ENCODE peak calls at places on chromosome 7, in four cellular contexts. J is body of pancreas, X is sigmoid colon, V is IMR-90. C is an unnamed sample.

GRCh38 chr7:3097734-3098133 is 54.1 kb upstream of the CARD11 start:
- DNase-seq in J (no peak), X (no peak), V (no peak), C (no peak)

GRCh38 chr7:106126170-106126938 is 14.2 kb upstream of the SYPL1 start:
- DNase-seq in J (no peak), X (no peak), V (peak), C (no peak)

GRCh38 chr7:47816647-47817046 is 131.6 kb downstream of the PKD1L1 start:
- DNase-seq in J (no peak), X (no peak), V (peak), C (no peak)

GRCh38 chr7:43756368-43757072 is 2.0 kb upstream of the BLVRA start:
- DNase-seq in J (no peak), X (no peak), V (peak), C (no peak)

GRCh38 chr7:84492565-84493034 is 298.0 kb upstream of the SEMA3A start:
- DNase-seq in J (peak), X (no peak), V (no peak), C (no peak)

GRCh38 chr7:141649137-141649864 is 52.7 kb downstream of the DENND11 start:
- DNase-seq in J (no peak), X (no peak), V (no peak), C (no peak)

GRCh38 chr7:117157121-117157870 is 165.6 kb downstream of the WNT2 start:
- DNase-seq in J (peak), X (no peak), V (peak), C (no peak)

GRCh38 chr7:133054167-133054840 is 27.6 kb downstream of the CHCHD3 start:
- DNase-seq in J (no peak), X (no peak), V (peak), C (no peak)

GRCh38 chr7:101814996-101815825 is 2.2 kb upstream of the CUX1 start:
- DNase-seq in J (peak), X (peak), V (peak), C (peak)

GRCh38 chr7:2708041-2708440 is 20.0 kb downstream of the AMZ1 start:
- DNase-seq in J (no peak), X (no peak), V (no peak), C (no peak)

GRCh38 chr7:142428094-142428493 is 170.2 kb upstream of the PRSS58 start:
- DNase-seq in J (no peak), X (no peak), V (no peak), C (no peak)

GRCh38 chr7:45203459-45203858 is 45.9 kb downstream of the RAMP3 start:
- DNase-seq in J (no peak), X (no peak), V (no peak), C (no peak)

GRCh38 chr7:5773661-5774086 is 7.8 kb downstream of the RNF216 start:
- DNase-seq in J (no peak), X (peak), V (peak), C (no peak)

GRCh38 chr7:147941316-147941715 is 649.2 kb upstream of the C7orf33 start:
- DNase-seq in J (no peak), X (no peak), V (no peak), C (no peak)

GRCh38 chr7:104529567-104529966 is 201.2 kb downstream of the LHFPL3 start:
- DNase-seq in J (no peak), X (no peak), V (no peak), C (no peak)

GRCh38 chr7:64463636-64464375 is 99.1 kb downstream of the ZNF680 start:
- DNase-seq in J (peak), X (peak), V (peak), C (no peak)

GRCh38 chr7:1087952-1088920 is at the start of gene GPER1:
- DNase-seq in J (peak), X (peak), V (peak), C (no peak)
- H3K4me3 ChIP-seq in J (no peak), X (peak), V (peak), C (peak)

GRCh38 chr7:131627589-131628212 is 71.3 kb upstream of the PODXL start:
- DNase-seq in J (no peak), X (no peak), V (no peak), C (no peak)
- H3K27ac ChIP-seq in J (no peak), X (no peak), V (no peak), C (no peak)

GRCh38 chr7:158863611-158864506 is 7.5 kb downstream of the DYNC2I1 start:
- DNase-seq in J (peak), X (peak), V (peak), C (peak)
- TF ChIP-seq POLR2A in J (no peak), X (no peak), V (no peak), C (no peak)

DNA sequence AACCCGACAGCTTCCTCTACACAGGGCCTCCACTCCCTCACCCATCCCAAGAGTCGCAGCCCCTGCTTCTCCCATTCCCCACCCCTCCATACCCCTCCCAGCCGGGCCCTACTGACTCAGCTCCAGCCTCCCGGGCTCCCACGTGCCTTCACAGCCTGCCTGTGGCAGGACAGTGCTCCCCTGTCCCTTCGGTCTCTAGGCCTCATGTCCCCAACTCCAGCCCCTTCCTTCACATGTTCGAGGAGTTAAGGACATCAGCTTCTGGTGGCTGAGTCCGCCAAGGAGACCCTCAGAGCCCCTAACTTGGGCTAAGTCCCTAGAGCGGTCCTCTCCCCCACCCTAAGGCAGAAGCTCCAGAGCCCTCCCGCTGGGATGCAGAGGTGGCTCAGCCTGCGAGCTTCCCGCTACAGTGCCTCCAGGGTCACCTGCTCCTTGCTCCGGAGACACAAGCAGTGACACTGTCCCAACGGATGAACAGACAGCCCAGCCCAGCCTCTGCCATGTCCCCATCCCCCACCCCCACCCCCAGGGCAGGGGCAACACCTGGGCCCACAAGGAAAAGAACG is 800 bp downstream of the SMARCD3 start:
- DNase-seq in J (no peak), X (peak), V (no peak), C (peak)
- H3K4me3 ChIP-seq in J (peak), X (peak), V (peak), C (peak)

GRCh38 chr7:119756687-119757086 is 516.3 kb upstream of the KCND2 start:
- DNase-seq in J (no peak), X (no peak), V (no peak), C (no peak)
- H3K27ac ChIP-seq in J (no peak), X (no peak), V (no peak), C (no peak)

GRCh38 chr7:152675761-152676636 is at the start of gene XRCC2:
- DNase-seq in J (peak), X (peak), V (peak), C (peak)
- TF ChIP-seq POLR2A in J (peak), X (peak), V (peak), C (no peak)

GRCh38 chr7:135147899-135148721 is at the start of gene TMEM140:
- DNase-seq in J (peak), X (no peak), V (peak), C (peak)
- H3K4me3 ChIP-seq in J (peak), X (peak), V (peak), C (peak)

GRCh38 chr7:28981282-28981555 is 23.1 kb upstream of the TRIL start:
- DNase-seq in J (no peak), X (no peak), V (no peak), C (no peak)

GRCh38 chr7:28979791-28980190 is 21.7 kb upstream of the TRIL start:
- DNase-seq in J (no peak), X (no peak), V (no peak), C (no peak)

GRCh38 chr7:28983396-28984190 is 25.5 kb upstream of the TRIL start:
- DNase-seq in J (no peak), X (no peak), V (no peak), C (no peak)

GRCh38 chr7:28977881-28978280 is 19.8 kb upstream of the TRIL start:
- DNase-seq in J (no peak), X (no peak), V (no peak), C (no peak)

GRCh38 chr7:28980504-28981281 is 22.6 kb upstream of the TRIL start:
- DNase-seq in J (no peak), X (no peak), V (peak), C (no peak)
- H3K27ac ChIP-seq in J (no peak), X (no peak), V (no peak), C (peak)

GRCh38 chr7:32033006-32033405 is 37.2 kb downstream of the PDE1C start:
- DNase-seq in J (no peak), X (no peak), V (no peak), C (no peak)

GRCh38 chr7:32036557-32036956 is 33.6 kb downstream of the PDE1C start:
- DNase-seq in J (no peak), X (no peak), V (peak), C (no peak)

GRCh38 chr7:32034052-32034451 is 36.2 kb downstream of the PDE1C start:
- DNase-seq in J (no peak), X (no peak), V (no peak), C (no peak)

GRCh38 chr7:32039000-32039756 is 31.0 kb downstream of the PDE1C start:
- DNase-seq in J (no peak), X (no peak), V (no peak), C (no peak)

DNA sequence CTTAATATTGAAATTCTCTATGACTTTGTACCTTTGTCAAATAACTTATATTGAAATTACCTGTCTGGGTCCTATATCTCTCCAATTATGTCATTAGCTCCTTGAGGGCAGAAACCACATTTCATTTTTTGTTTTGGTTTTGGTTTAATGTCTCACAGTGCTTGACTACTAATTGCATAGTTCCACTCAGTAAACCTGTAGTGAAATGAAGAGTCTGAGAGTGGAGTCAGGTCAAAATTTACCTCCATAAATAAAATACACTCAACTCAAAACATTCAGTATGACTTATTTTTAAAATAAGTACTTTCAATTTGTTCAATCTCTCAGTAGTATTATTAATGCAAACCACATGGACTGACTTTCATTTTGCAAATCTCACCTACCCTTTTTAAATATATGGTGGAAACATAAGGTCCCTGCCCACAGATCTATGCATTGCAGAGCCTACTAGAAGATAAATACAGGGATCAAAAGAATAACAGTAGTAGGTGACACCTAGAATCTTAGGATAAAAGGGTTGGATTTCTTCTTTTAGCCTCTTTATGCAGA is 32.5 kb downstream of the PDE1C start:
- DNase-seq in J (no peak), X (no peak), V (no peak), C (no peak)
- TF ChIP-seq POLR2A in J (no peak), X (no peak), V (no peak), C (no peak)

GRCh38 chr7:1325246-1325645 is 92.6 kb downstream of the UNCX start:
- DNase-seq in J (no peak), X (no peak), V (no peak), C (peak)

GRCh38 chr7:1321411-1322239 is 89.0 kb downstream of the UNCX start:
- DNase-seq in J (no peak), X (no peak), V (no peak), C (peak)

GRCh38 chr7:1322240-1323110 is 89.8 kb downstream of the UNCX start:
- DNase-seq in J (no peak), X (no peak), V (no peak), C (peak)

GRCh38 chr7:1324028-1324900 is 91.6 kb downstream of the UNCX start:
- DNase-seq in J (no peak), X (no peak), V (no peak), C (peak)

GRCh38 chr7:1323178-1324027 is 90.7 kb downstream of the UNCX start:
- DNase-seq in J (no peak), X (no peak), V (no peak), C (peak)
- H3K4me3 ChIP-seq in J (no peak), X (no peak), V (no peak), C (no peak)

C was measured in spleen.